ENCODE peak calls at places on chromosome 1, in five cellular contexts. One of them, this sample, is unnamed.

GRCh38 chr1:238088891-238089290 is 198.2 kb upstream of the ZP4 start:
- DNase-seq in foreskin fibroblast: no peak
- DNase-seq in PC-9: no peak
- DNase-seq in fibroblast of mammary gland: no peak
- DNase-seq in kidney epithelial cell: peak
- DNase-seq in this sample: peak

GRCh38 chr1:226076378-226076777 is 13.9 kb downstream of the H3-3A start:
- DNase-seq in foreskin fibroblast: no peak
- DNase-seq in PC-9: no peak
- DNase-seq in fibroblast of mammary gland: no peak
- DNase-seq in kidney epithelial cell: no peak
- DNase-seq in this sample: no peak

GRCh38 chr1:23337869-23338268 is 6.2 kb downstream of the HNRNPR start:
- DNase-seq in foreskin fibroblast: no peak
- DNase-seq in PC-9: no peak
- DNase-seq in fibroblast of mammary gland: peak
- DNase-seq in kidney epithelial cell: no peak
- DNase-seq in this sample: no peak

GRCh38 chr1:28855469-28855944 is 43.5 kb downstream of the OPRD1 start:
- DNase-seq in foreskin fibroblast: no peak
- DNase-seq in PC-9: no peak
- DNase-seq in fibroblast of mammary gland: peak
- DNase-seq in kidney epithelial cell: peak
- DNase-seq in this sample: no peak

GRCh38 chr1:166036092-166036491 is 130.7 kb downstream of the FAM78B start:
- DNase-seq in foreskin fibroblast: no peak
- DNase-seq in PC-9: no peak
- DNase-seq in fibroblast of mammary gland: no peak
- DNase-seq in kidney epithelial cell: no peak
- DNase-seq in this sample: no peak

GRCh38 chr1:201562257-201562656 is 23.3 kb downstream of the NAV1 start:
- DNase-seq in foreskin fibroblast: peak
- DNase-seq in PC-9: no peak
- DNase-seq in fibroblast of mammary gland: peak
- DNase-seq in kidney epithelial cell: no peak
- DNase-seq in this sample: no peak

GRCh38 chr1:158329807-158330206 is 1.5 kb downstream of the CD1B start:
- DNase-seq in foreskin fibroblast: peak
- DNase-seq in PC-9: no peak
- DNase-seq in fibroblast of mammary gland: no peak
- DNase-seq in kidney epithelial cell: no peak
- DNase-seq in this sample: no peak

GRCh38 chr1:224213438-224214119 is 30.5 kb downstream of the DEGS1 start:
- DNase-seq in foreskin fibroblast: no peak
- DNase-seq in PC-9: peak
- DNase-seq in fibroblast of mammary gland: no peak
- DNase-seq in kidney epithelial cell: no peak
- DNase-seq in this sample: no peak

GRCh38 chr1:26132128-26132824 is 20.7 kb downstream of the PDIK1L start:
- DNase-seq in foreskin fibroblast: no peak
- DNase-seq in PC-9: peak
- DNase-seq in fibroblast of mammary gland: no peak
- DNase-seq in kidney epithelial cell: no peak
- DNase-seq in this sample: no peak

GRCh38 chr1:3785458-3786157 is 10.7 kb downstream of the LRRC47 start:
- DNase-seq in foreskin fibroblast: no peak
- DNase-seq in PC-9: no peak
- DNase-seq in fibroblast of mammary gland: no peak
- DNase-seq in kidney epithelial cell: no peak
- DNase-seq in this sample: no peak

GRCh38 chr1:112141301-112141700 is 151.8 kb upstream of the KCND3 start:
- DNase-seq in foreskin fibroblast: no peak
- DNase-seq in PC-9: peak
- DNase-seq in fibroblast of mammary gland: no peak
- DNase-seq in kidney epithelial cell: no peak
- DNase-seq in this sample: peak

GRCh38 chr1:112141923-112142322 is 152.5 kb upstream of the KCND3 start:
- DNase-seq in foreskin fibroblast: no peak
- DNase-seq in PC-9: peak
- DNase-seq in fibroblast of mammary gland: no peak
- DNase-seq in kidney epithelial cell: no peak
- DNase-seq in this sample: no peak

GRCh38 chr1:112144738-112145426 is 155.4 kb upstream of the KCND3 start:
- DNase-seq in foreskin fibroblast: no peak
- DNase-seq in PC-9: peak
- DNase-seq in fibroblast of mammary gland: no peak
- DNase-seq in kidney epithelial cell: no peak
- DNase-seq in this sample: no peak

GRCh38 chr1:112143871-112144441 is 154.5 kb upstream of the KCND3 start:
- DNase-seq in foreskin fibroblast: no peak
- DNase-seq in PC-9: peak
- DNase-seq in fibroblast of mammary gland: no peak
- DNase-seq in kidney epithelial cell: no peak
- DNase-seq in this sample: no peak

DNA sequence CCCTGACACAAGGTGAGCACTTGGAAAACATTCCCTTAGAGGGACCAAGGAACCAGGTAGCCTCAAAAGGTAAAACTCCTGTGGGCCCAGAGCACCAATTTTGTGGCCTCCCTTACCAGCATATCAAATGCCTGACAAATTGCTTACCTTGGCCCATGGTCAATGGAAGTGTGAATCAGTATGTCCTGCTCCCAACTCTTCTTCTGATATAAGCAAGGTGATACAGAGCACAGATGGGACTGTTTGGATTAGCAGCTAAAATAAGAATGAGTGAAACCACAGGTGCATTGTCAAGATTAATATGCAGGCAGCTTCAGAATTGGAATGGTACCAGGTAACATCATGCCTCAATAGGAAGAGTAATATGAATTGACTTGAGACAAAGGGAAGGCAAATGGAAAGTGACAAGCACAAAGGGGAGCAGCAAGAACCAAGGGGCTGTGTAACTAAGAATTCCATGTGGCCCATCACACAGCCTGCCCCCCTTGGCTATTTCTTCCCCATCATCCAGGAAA is 156.8 kb upstream of the KCND3 start:
- DNase-seq in foreskin fibroblast: no peak
- DNase-seq in PC-9: no peak
- DNase-seq in fibroblast of mammary gland: no peak
- DNase-seq in kidney epithelial cell: no peak
- DNase-seq in this sample: no peak
- TF ChIP-seq CTCF in foreskin fibroblast: no peak
- TF ChIP-seq CTCF in PC-9: no peak
- TF ChIP-seq CTCF in fibroblast of mammary gland: no peak
- TF ChIP-seq CTCF in kidney epithelial cell: no peak
- TF ChIP-seq CTCF in this sample: no peak

DNA sequence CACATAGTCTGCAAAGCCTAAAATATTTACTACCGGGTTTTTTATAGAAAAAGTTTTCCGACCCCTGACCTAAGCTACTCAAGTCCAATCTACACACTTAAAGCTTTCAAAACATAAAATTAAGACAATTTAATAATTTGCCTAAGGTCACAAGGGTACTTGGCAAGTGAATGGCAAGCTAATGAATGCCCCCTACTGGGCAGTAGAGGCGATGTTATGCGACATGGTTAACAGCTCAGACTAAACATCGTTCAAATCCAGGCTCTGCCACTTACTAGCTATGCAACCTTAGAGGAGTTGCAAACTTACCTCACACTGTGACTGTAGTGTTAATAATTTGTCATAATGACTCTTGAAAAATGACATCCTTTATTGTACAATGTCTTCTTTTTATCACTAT is 317.2 kb upstream of the NFIA start:
- DNase-seq in foreskin fibroblast: peak
- DNase-seq in PC-9: no peak
- DNase-seq in fibroblast of mammary gland: peak
- DNase-seq in kidney epithelial cell: no peak
- DNase-seq in this sample: no peak
- TF ChIP-seq CTCF in foreskin fibroblast: peak
- TF ChIP-seq CTCF in PC-9: peak
- TF ChIP-seq CTCF in fibroblast of mammary gland: peak
- TF ChIP-seq CTCF in kidney epithelial cell: peak
- TF ChIP-seq CTCF in this sample: peak

DNA sequence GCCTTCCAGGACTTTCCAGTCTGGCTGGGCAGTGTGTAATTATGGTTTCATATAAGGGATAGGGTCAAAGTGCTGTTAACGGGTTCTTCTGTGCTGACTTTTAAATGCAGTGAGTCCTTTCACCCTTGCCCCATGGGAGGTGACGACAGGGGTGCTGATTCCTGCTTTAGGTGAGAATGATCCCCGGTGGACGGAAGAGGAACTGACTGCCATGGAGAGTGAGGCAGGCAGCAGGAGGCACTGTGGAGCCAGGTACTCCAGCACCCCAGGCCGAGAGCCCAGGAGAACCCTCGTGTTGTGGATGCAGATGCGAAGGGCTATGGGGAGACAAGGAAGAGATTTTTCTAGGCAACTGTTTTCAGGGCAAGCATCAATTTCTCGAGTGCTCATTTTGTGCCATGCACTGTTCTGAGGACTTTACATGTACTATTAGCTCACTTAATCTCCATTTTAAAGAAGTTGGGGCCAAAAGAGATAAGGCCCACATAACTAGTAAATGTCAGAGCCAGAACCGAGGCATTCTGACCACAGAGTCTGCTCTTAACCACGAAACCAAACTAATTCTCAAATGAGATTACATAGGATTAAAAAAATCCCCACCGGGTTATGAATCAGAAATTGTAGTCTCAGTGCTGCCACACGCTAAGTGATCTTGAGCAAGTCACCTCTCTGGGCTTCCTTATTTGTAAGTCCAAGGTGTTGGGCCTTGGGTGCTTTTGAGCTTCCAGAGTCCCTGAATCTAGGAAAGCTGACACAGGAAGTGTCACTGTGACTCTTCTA is 28.2 kb downstream of the STPG1 start:
- DNase-seq in foreskin fibroblast: no peak
- DNase-seq in PC-9: no peak
- DNase-seq in fibroblast of mammary gland: no peak
- DNase-seq in kidney epithelial cell: no peak
- DNase-seq in this sample: no peak
- TF ChIP-seq CTCF in foreskin fibroblast: peak
- TF ChIP-seq CTCF in PC-9: peak
- TF ChIP-seq CTCF in fibroblast of mammary gland: peak
- TF ChIP-seq CTCF in kidney epithelial cell: peak
- TF ChIP-seq CTCF in this sample: peak

GRCh38 chr1:170596701-170597100 is 64.7 kb downstream of the GORAB start:
- DNase-seq in foreskin fibroblast: no peak
- DNase-seq in PC-9: no peak
- DNase-seq in fibroblast of mammary gland: no peak
- DNase-seq in kidney epithelial cell: no peak
- DNase-seq in this sample: no peak
- TF ChIP-seq CTCF in foreskin fibroblast: no peak
- TF ChIP-seq CTCF in PC-9: no peak
- TF ChIP-seq CTCF in fibroblast of mammary gland: no peak
- TF ChIP-seq CTCF in kidney epithelial cell: no peak
- TF ChIP-seq CTCF in this sample: no peak

GRCh38 chr1:36154335-36154734 is 1.6 kb upstream of the MAP7D1 start:
- DNase-seq in foreskin fibroblast: no peak
- DNase-seq in PC-9: no peak
- DNase-seq in fibroblast of mammary gland: no peak
- DNase-seq in kidney epithelial cell: no peak
- DNase-seq in this sample: no peak
- TF ChIP-seq CTCF in foreskin fibroblast: no peak
- TF ChIP-seq CTCF in PC-9: no peak
- TF ChIP-seq CTCF in fibroblast of mammary gland: no peak
- TF ChIP-seq CTCF in kidney epithelial cell: no peak
- TF ChIP-seq CTCF in this sample: no peak

DNA sequence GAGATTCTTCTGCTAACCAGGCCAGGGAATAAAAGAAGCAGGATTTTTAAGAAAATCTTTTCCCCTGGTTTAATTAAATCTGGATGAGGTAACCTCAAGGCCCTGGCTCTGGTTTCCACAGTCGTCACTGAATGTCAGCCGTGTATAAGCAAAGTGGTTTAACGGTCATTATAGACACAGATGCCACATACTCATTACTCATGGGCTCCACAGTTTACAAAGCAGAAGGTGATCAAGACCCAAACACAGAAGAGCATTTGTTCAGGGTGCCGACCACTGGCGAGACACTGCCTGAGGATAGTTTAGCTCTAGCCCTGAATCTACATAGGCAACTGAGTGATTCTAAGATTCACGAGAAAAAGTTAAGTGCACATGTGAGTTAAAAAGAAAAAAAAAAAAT is 27.8 kb upstream of the RAP1GAP start:
- DNase-seq in foreskin fibroblast: no peak
- DNase-seq in PC-9: no peak
- DNase-seq in fibroblast of mammary gland: no peak
- DNase-seq in kidney epithelial cell: no peak
- DNase-seq in this sample: peak
- TF ChIP-seq CTCF in foreskin fibroblast: no peak
- TF ChIP-seq CTCF in PC-9: no peak
- TF ChIP-seq CTCF in fibroblast of mammary gland: no peak
- TF ChIP-seq CTCF in kidney epithelial cell: no peak
- TF ChIP-seq CTCF in this sample: no peak

DNA sequence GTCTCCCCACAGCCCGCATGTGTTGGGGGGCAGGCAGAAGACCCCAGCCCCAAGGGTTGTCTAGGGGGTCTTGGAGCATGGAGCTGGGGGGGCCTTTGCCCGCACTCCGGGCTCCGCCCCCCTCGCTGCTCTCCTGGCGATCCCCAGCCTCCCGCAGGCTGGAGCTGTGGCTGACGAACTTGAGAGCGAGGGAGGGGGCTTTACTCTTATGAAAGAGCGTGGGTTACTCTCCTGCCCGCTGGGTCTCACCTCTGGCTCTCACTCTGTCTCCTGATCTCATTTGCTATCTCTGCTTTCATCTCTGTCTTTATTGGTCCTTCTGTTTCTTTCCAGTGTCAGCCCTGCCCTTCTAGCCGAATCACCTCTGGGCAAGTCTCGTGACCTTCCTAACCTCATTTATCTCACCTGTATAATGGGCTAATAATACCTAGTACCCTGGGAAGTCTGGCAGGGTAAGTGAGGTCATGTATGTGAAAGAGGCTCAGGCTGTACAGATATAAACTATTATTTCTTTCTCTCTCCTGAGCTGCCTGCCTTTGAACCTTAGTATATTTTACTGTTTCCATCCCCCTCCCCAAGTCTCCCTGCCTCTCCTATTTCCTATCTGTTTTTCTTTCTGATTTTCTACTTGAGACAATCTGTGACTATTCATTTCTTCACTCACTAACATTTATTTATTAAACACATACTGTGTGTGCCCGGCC is 721 bp downstream of the EFNA4 start:
- DNase-seq in foreskin fibroblast: peak
- DNase-seq in PC-9: no peak
- DNase-seq in fibroblast of mammary gland: no peak
- DNase-seq in kidney epithelial cell: no peak
- DNase-seq in this sample: no peak
- TF ChIP-seq CTCF in foreskin fibroblast: no peak
- TF ChIP-seq CTCF in PC-9: no peak
- TF ChIP-seq CTCF in fibroblast of mammary gland: no peak
- TF ChIP-seq CTCF in kidney epithelial cell: no peak
- TF ChIP-seq CTCF in this sample: no peak